ENCODE peak calls at places on chromosomes 12 and 14, in seven cellular contexts. U, J, O, Y, M, G and S are unnamed samples. For H3K4me1, the result is how much of the 10 kb centered on the place peaks cover.

GRCh38 chr14:74395094-74395493 is 30.9 kb downstream of the SYNDIG1L start:
- DNase-seq in M (no peak), Y (no peak), O (no peak), J (no peak), U (no peak), G (no peak), S (no peak)

GRCh38 chr14:96676161-96676560 is 121.0 kb upstream of the VRK1 start:
- DNase-seq in G (no peak), M (no peak), U (no peak), O (no peak), Y (no peak), J (no peak), S (no peak)

GRCh38 chr14:59688224-59689170 is 111.9 kb upstream of the CCDC175 start:
- DNase-seq in J (peak), U (no peak), Y (peak), O (peak), G (peak), M (no peak), S (peak)

GRCh38 chr14:59343585-59343984 is 121.6 kb downstream of the GPR135 start:
- DNase-seq in O (no peak), J (no peak), M (no peak), U (no peak), Y (no peak), G (no peak), S (no peak)

GRCh38 chr12:118188690-118189371 is 52.9 kb downstream of the PEBP1 start:
- DNase-seq in G (peak), J (peak), Y (no peak), O (no peak), M (peak), U (no peak), S (peak)

GRCh38 chr12:119423285-119423684 is 88.8 kb downstream of the CCDC60 start:
- DNase-seq in M (no peak), G (no peak), J (no peak), U (no peak), O (no peak), Y (no peak), S (no peak)

GRCh38 chr12:24496755-24497154 is 452.1 kb downstream of the BCAT1 start:
- DNase-seq in J (peak), Y (no peak), U (no peak), M (no peak), G (peak), O (no peak), S (no peak)

GRCh38 chr14:87566986-87567385 is 426.0 kb downstream of the GALC start:
- DNase-seq in G (no peak), M (no peak), Y (no peak), U (no peak), J (peak), O (no peak), S (no peak)

GRCh38 chr12:51976376-51977160 is 25.1 kb downstream of the ACVR1B start:
- DNase-seq in G (peak), U (no peak), J (peak), Y (no peak), O (no peak), M (no peak), S (no peak)

GRCh38 chr12:54352891-54353874 is 11.1 kb downstream of the GPR84 start:
- DNase-seq in M (peak), J (peak), Y (no peak), O (no peak), G (peak), U (no peak), S (no peak)

GRCh38 chr12:3496964-3497363 is 6.0 kb downstream of the PRMT8 start:
- DNase-seq in O (no peak), M (no peak), Y (no peak), U (no peak), J (no peak), G (no peak), S (no peak)

GRCh38 chr12:130813436-130813835 is 25.6 kb downstream of the STX2 start:
- DNase-seq in Y (no peak), O (no peak), U (no peak), G (no peak), J (no peak), M (no peak), S (no peak)

GRCh38 chr12:27592548-27592947 is 68.5 kb downstream of the PPFIBP1 start:
- DNase-seq in Y (no peak), O (no peak), M (peak), J (no peak), U (no peak), G (peak), S (peak)

GRCh38 chr12:22333751-22334695 is 484 bp downstream of the ST8SIA1 start:
- DNase-seq in O (no peak), J (no peak), U (no peak), M (no peak), G (no peak), Y (peak), S (no peak)

GRCh38 chr14:74324945-74325361 is 22.2 kb upstream of the ABCD4 start:
- DNase-seq in Y (no peak), U (no peak), G (peak), M (no peak), O (peak), J (peak), S (no peak)

DNA sequence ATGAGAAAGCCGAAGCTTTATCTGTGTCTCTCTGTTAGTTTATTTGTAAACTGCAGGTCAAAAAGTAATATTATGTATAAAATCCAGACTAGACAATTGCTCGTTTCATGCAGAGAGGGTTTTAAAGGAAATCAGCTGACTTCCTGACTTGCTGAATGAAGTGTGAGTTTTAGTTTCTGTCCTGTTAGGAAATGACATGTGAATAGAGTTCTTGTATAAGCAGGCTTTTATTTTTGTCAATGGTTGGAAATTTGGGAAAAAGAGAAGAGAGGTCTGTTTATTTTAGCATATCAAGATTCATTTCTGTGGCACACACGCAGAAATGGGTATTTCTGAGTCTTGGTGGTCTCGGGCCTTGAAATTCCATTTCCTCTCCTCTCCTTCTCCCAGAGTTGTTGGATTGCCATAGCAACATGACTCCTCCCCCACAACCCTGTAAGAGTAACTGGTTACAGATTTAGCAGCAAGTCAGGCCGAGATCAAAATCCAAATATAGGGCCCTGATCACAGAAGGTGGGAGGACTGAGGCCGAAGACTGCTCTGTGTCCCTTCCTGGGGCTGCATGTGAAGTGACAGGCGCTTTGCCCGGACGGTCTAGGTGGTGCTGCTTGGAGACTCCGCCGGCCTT is 60.9 kb downstream of the SAMD4A start:
- DNase-seq in G (peak), Y (no peak), U (no peak), J (peak), O (peak), M (peak), S (peak)
- H3K4me3 ChIP-seq in G (peak), Y (no peak), U (peak), J (peak), O (peak), M (no peak), S (peak)

GRCh38 chr12:20588057-20588456 is 107.1 kb upstream of the SLCO1C1 start:
- DNase-seq in J (no peak), U (no peak), O (peak), G (no peak), Y (no peak), M (no peak), S (no peak)
- H3K4me1 ChIP-seq in J (under half), U (under half), O (under half), G (under half), Y (under half), M (under half), S (under half)

DNA sequence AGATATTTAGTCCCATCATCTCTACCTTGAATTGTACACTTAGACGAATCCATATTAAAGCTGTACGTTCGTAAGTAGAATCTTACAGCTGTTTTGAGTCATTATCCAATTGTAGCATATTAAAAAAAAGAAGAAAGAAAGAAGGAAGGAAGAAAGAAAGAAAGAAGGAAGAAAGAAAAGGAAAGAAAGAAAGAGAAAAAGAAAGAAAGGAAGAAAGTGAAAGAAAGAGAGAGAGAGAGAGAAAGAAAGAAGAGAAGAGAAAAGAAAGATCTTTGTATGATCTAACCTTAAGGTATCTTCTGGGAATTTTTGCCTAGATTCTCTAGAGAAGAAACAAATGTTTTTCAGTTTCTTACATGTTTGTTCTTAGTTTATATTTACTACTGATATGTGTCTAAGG is 2.5 kb downstream of the DCN start:
- DNase-seq in M (no peak), J (no peak), O (no peak), U (no peak), G (no peak), Y (no peak), S (no peak)
- H3K4me3 ChIP-seq in M (peak), J (peak), O (no peak), U (peak), G (peak), Y (peak), S (peak)

GRCh38 chr12:151579-151978 is 62.4 kb downstream of the SLC6A12 start:
- DNase-seq in M (no peak), J (no peak), O (no peak), G (no peak), Y (no peak), U (no peak), S (no peak)

GRCh38 chr12:154058-154457 is 59.9 kb downstream of the SLC6A12 start:
- DNase-seq in M (no peak), U (no peak), G (no peak), Y (no peak), O (no peak), J (no peak), S (no peak)

GRCh38 chr12:155006-155405 is 59.0 kb downstream of the SLC6A12 start:
- DNase-seq in U (no peak), Y (no peak), G (no peak), O (no peak), J (no peak), M (no peak), S (no peak)

GRCh38 chr12:152440-152839 is 61.5 kb downstream of the SLC6A12 start:
- DNase-seq in Y (no peak), G (peak), J (peak), U (no peak), O (no peak), M (no peak), S (no peak)

DNA sequence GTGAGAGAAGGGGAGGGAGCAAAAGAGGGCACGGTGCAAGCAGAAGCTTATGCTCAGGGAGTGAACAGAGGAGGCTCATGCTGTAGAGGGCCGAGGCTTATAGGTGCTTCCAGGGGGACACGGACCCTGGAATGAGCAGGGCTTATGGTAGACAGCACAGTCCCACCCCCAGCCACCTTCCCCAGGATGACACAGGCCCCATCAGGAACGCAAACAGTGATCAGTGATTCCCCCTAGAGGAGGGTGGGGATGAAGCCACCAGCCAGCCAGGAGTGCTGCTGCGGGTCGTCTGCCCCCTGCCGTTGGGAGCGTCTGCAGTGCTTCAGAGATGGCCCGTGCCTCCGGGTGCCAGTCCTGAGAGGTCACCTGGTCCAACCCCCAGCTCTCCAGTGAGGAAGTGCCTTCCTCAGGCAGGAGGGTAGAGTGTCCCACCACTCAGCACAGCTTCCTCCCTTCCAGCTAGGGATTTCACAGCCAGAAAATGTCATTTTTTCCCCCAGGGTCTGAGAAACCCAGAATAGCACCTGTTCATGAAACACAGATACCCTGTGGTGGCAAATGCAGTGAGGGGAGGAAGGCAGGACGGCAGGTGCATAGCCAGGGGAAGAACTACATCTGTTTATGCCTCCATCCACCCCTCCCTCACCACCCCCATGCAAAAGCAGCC is 60.7 kb downstream of the SLC6A12 start:
- DNase-seq in J (peak), Y (peak), M (no peak), O (peak), U (no peak), G (peak), S (peak)
- H3K4me1 ChIP-seq in J (under half), Y (under half), M (under half), O (under half), U (under half), G (under half), S (under half)

GRCh38 chr14:24238527-24239037 is 3.8 kb downstream of the TINF2 start:
- DNase-seq in J (no peak), U (no peak), G (no peak), Y (no peak), M (no peak), O (no peak), S (no peak)

GRCh38 chr14:24237463-24237955 is 4.8 kb downstream of the GMPR2 start:
- DNase-seq in J (no peak), U (no peak), M (no peak), G (no peak), Y (no peak), O (no peak), S (no peak)

GRCh38 chr14:24238123-24238522 is 4.3 kb downstream of the TINF2 start:
- DNase-seq in O (no peak), J (no peak), G (no peak), U (no peak), M (no peak), Y (no peak), S (no peak)

GRCh38 chr14:24241829-24242443 is 487 bp downstream of the TINF2 start:
- DNase-seq in G (peak), O (peak), M (peak), Y (peak), J (peak), U (no peak), S (peak)

GRCh38 chr14:24240110-24240918 is 2.1 kb downstream of the TINF2 start:
- DNase-seq in Y (no peak), G (no peak), M (no peak), J (no peak), U (no peak), O (no peak), S (no peak)
- H3K4me3 ChIP-seq in Y (no peak), G (no peak), M (no peak), J (peak), U (peak), O (no peak), S (no peak)

DNA sequence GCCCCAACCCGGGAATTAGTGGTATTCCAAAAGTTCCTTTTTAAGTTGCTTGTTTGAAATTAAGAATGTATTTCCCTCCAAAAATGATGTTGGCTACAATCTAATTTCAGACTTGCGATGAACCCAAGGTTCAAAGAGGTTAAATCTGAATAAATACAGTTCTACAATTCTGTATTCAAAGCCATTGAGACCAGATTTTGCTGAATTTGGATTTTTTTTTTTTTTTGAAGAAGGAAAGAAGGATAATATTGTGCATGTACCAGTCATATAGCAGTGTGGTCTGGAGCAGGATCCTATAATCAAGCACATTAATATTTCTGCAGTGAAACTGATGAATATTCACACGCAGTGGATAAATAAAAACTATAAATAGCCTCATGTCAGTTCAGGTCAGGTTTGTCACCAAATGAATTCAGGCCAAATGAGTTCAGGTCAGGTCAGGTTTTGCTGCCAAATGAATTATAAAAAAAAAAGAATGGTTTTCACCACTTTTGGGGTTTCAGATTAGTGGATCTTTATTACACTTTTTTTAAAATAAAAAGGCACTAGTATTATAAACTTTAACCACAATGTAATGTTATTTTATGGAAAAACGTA is 69.5 kb downstream of the CRADD start:
- DNase-seq in O (no peak), Y (no peak), G (no peak), M (no peak), U (no peak), J (no peak), S (no peak)
- H3K4me1 ChIP-seq in O (under half), Y (under half), G (under half), M (under half), U (under half), J (under half), S (under half)

GRCh38 chr12:42481368-42481767 is 108.2 kb downstream of the PRICKLE1 start:
- DNase-seq in U (no peak), G (no peak), M (no peak), Y (no peak), J (no peak), O (no peak), S (no peak)
- H3K4me3 ChIP-seq in U (no peak), G (no peak), M (no peak), Y (no peak), J (peak), O (no peak), S (no peak)